ENCODE peak calls at places on chromosome 15, in nine cellular contexts. T is stimulated activated naive CD8-positive, alpha-beta T cell treated with anti-CD3 and anti-CD28 coated beads, Interleukin-15, Interleukin-2, amounts not matched to agents 100 U/mL and 50 U/mL, for 24 hours; V is activated CD8-positive, alpha-beta memory T cell treated with anti-CD3 and anti-CD28 coated beads for 48 hours; X is GM03348; A is EH; K is endothelial cell of umbilical vein; P is mammary epithelial cell; S is astrocyte of the cerebellum; H is body of pancreas. I is an unnamed sample.

GRCh38 chr15:78763796-78764241 is 47.4 kb downstream of the ADAMTS7 start:
- DNase-seq in X (no peak), V (no peak), A (no peak), H (no peak), S (no peak), P (no peak), T (no peak), K (no peak), I (no peak)

GRCh38 chr15:74422723-74423442 is 10.9 kb downstream of the SEMA7A start:
- DNase-seq in K (no peak), A (peak; percentile 93), V (no peak), H (no peak), T (no peak), S (no peak), P (peak; percentile 83), X (peak; percentile 87), I (no peak)

GRCh38 chr15:92421980-92422379 is 28.3 kb downstream of the ST8SIA2 start:
- DNase-seq in T (no peak), S (peak; percentile 15), P (no peak), V (no peak), X (no peak), A (no peak), K (peak; percentile 1), H (no peak), I (no peak)

GRCh38 chr15:68797589-68798377 is 22.9 kb downstream of the ANP32A start:
- DNase-seq in K (no peak), P (no peak), S (no peak), H (no peak), V (no peak), A (peak; percentile 26), T (peak; percentile 23), X (no peak), I (no peak)

GRCh38 chr15:101807345-101807945 is 4.1 kb downstream of the OR4F6 start:
- DNase-seq in H (no peak), K (no peak), V (no peak), P (peak; percentile 84), S (peak; percentile 2), X (peak; percentile 23), A (peak; percentile 83), T (no peak), I (no peak)

GRCh38 chr15:67761343-67761742 is 64.0 kb upstream of the SKOR1 start:
- DNase-seq in S (no peak), P (no peak), X (no peak), T (no peak), A (no peak), K (no peak), V (no peak), H (no peak), I (no peak)

GRCh38 chr15:82848201-82848993 is 39.0 kb downstream of the WHAMM start:
- DNase-seq in X (no peak), T (no peak), H (no peak), P (no peak), S (no peak), V (no peak), K (no peak), A (no peak), I (no peak)

GRCh38 chr15:63332367-63333078 is 49.1 kb downstream of the CA12 start:
- DNase-seq in X (peak; percentile 73), V (no peak), H (no peak), T (no peak), P (peak; percentile 94), S (peak; percentile 37), K (peak; percentile 83), A (peak; percentile 98), I (no peak)

GRCh38 chr15:80685628-80686027 is 9.5 kb upstream of the ABHD17C start:
- DNase-seq in K (no peak), H (no peak), A (no peak), P (no peak), S (no peak), T (no peak), V (no peak), X (no peak), I (no peak)

I was measured in mucosa of descending colon.